ENCODE peak calls at places on chromosomes 6 and 20, in five cellular contexts. E, U, V, Y and J are unnamed samples.

GRCh38 chr20:51428451-51429143 is 113.9 kb downstream of the NFATC2 start:
- DNase-seq in E (peak; percentile 40), V (peak; percentile 74), U (peak; percentile 46), Y (peak; percentile 85), J (no peak)

GRCh38 chr6:152794696-152795095 is 44.1 kb downstream of the VIP start:
- DNase-seq in U (no peak), V (no peak), E (no peak), Y (no peak), J (no peak)

GRCh38 chr20:48384147-48384818 is 443.5 kb downstream of the PREX1 start:
- DNase-seq in Y (no peak), U (no peak), E (no peak), V (no peak), J (no peak)

GRCh38 chr20:53655909-53656652 is 62.4 kb upstream of the ZNF217 start:
- DNase-seq in E (no peak), V (no peak), U (no peak), Y (no peak), J (no peak)

GRCh38 chr6:106908386-106908840 is 66.1 kb downstream of the CD24 start:
- DNase-seq in E (no peak), U (no peak), Y (no peak), V (peak; percentile 88), J (no peak)

GRCh38 chr6:169244684-169245383 is 8.8 kb downstream of the THBS2 start:
- DNase-seq in V (peak; percentile 42), E (no peak), U (no peak), Y (peak; percentile 66), J (peak; percentile 37)

GRCh38 chr6:27617700-27618689 is 145.1 kb upstream of the ZNF184 start:
- DNase-seq in U (no peak), Y (no peak), V (no peak), E (no peak), J (no peak)

GRCh38 chr20:49460916-49461315 is 21.6 kb downstream of the KCNB1 start:
- DNase-seq in Y (no peak), E (no peak), U (peak; percentile 61), V (no peak), J (no peak)

GRCh38 chr6:25665455-25665854 is 13.4 kb downstream of the SCGN start:
- DNase-seq in E (no peak), Y (no peak), U (no peak), V (no peak), J (no peak)

GRCh38 chr6:45678063-45678620 is 300.4 kb upstream of the SUPT3H start:
- DNase-seq in E (no peak), V (no peak), Y (no peak), U (no peak), J (no peak)

GRCh38 chr6:68427630-68428029 is 207.5 kb upstream of the ADGRB3 start:
- DNase-seq in U (no peak), E (no peak), V (no peak), Y (no peak), J (no peak)

GRCh38 chr6:106782524-106783265 is 153.3 kb downstream of the QRSL1 start:
- DNase-seq in Y (no peak), U (peak; percentile 76), V (no peak), E (no peak), J (no peak)

GRCh38 chr20:29744071-29744470 is 1513.4 kb upstream of the DEFB115 start:
- DNase-seq in U (no peak), Y (peak; percentile 67), E (no peak), V (peak; percentile 43), J (no peak)

GRCh38 chr6:16850332-16851022 is 89.2 kb upstream of the ATXN1 start:
- DNase-seq in V (no peak), E (no peak), Y (no peak), U (no peak), J (no peak)

GRCh38 chr6:33018904-33019303 is 9.5 kb upstream of the HLA-DOA start:
- DNase-seq in V (peak; percentile 83), E (peak; percentile 49), U (no peak), Y (no peak), J (peak; percentile 79)

GRCh38 chr6:23963137-23963536 is 162.9 kb upstream of the NRSN1 start:
- DNase-seq in Y (no peak), E (no peak), V (no peak), U (no peak), J (no peak)

GRCh38 chr20:40612837-40613236 is 76.2 kb downstream of the MAFB start:
- DNase-seq in U (no peak), E (no peak), V (no peak), Y (no peak), J (no peak)

GRCh38 chr20:63033635-63034510 is 27.1 kb upstream of the BHLHE23 start:
- DNase-seq in U (no peak), Y (peak; percentile 53), V (peak; percentile 46), E (peak; percentile 1), J (no peak)

GRCh38 chr6:57165080-57165479 is 7.0 kb upstream of the BAG2 start:
- DNase-seq in U (no peak), V (no peak), Y (no peak), E (no peak), J (no peak)

GRCh38 chr6:28758046-28758817 is 165.6 kb downstream of the TRIM27 start:
- DNase-seq in Y (no peak), U (no peak), E (no peak), V (no peak), J (no peak)

GRCh38 chr20:38165089-38165965 is at the start of gene TGM2:
- DNase-seq in E (peak; percentile 86), U (peak; percentile 81), V (peak; percentile 95), Y (peak; percentile 96), J (no peak)

GRCh38 chr20:13430346-13431002 is 208.3 kb downstream of the TASP1 start:
- DNase-seq in V (no peak), Y (no peak), U (no peak), E (no peak), J (no peak)

GRCh38 chr6:25788305-25788922 is 33.9 kb downstream of the SLC17A4 start:
- DNase-seq in Y (no peak), U (peak; percentile 49), V (no peak), E (no peak), J (no peak)

GRCh38 chr6:140504776-140505175 is 1130.3 kb upstream of the CITED2 start:
- DNase-seq in E (no peak), U (no peak), V (no peak), Y (no peak), J (no peak)

GRCh38 chr20:22106308-22106938 is 401.0 kb downstream of the PAX1 start:
- DNase-seq in U (no peak), E (no peak), Y (no peak), V (no peak), J (no peak)

GRCh38 chr20:41014557-41015088 is 14.0 kb upstream of the TOP1 start:
- DNase-seq in U (no peak), E (no peak), V (no peak), Y (no peak), J (no peak)

GRCh38 chr20:59010995-59011873 is 4.2 kb upstream of the CTSZ start:
- DNase-seq in E (no peak), V (peak; percentile 78), Y (peak; percentile 81), U (peak; percentile 14), J (no peak)

GRCh38 chr6:45021652-45022051 is 306.5 kb upstream of the RUNX2 start:
- DNase-seq in E (no peak), V (no peak), U (no peak), Y (no peak), J (no peak)

GRCh38 chr20:5061209-5061608 is 58.5 kb downstream of the PCNA start:
- DNase-seq in U (no peak), V (no peak), Y (no peak), E (no peak), J (no peak)

GRCh38 chr6:118387921-118388701 is 160.0 kb upstream of the PLN start:
- DNase-seq in Y (no peak), V (no peak), E (no peak), U (no peak), J (no peak)

GRCh38 chr6:100506651-100507050 is 41.9 kb upstream of the SIM1 start:
- DNase-seq in Y (no peak), V (no peak), E (no peak), U (no peak), J (no peak)

GRCh38 chr6:46015119-46015968 is at the start of gene CLIC5:
- DNase-seq in V (peak; percentile 76), Y (peak; percentile 79), E (peak; percentile 77), U (peak; percentile 44), J (no peak)

GRCh38 chr20:50333856-50334255 is 143.2 kb downstream of the CEBPB start:
- DNase-seq in E (no peak), Y (peak; percentile 46), U (no peak), V (no peak), J (no peak)